ENCODE peak calls at places on chromosomes 11 and 22, in seven cellular contexts. One of them, this sample, is unnamed. For H3K4me1, the result is how much of the 10 kb centered on the place peaks cover.

GRCh38 chr11:86091566-86091965 is 22.7 kb upstream of the PICALM start:
- DNase-seq in IMR-90: peak
- DNase-seq in CD8-positive, alpha-beta T cell: no peak
- DNase-seq in psoas muscle: no peak
- DNase-seq in MM.1S: no peak
- DNase-seq in HepG2: no peak
- DNase-seq in colonic mucosa: no peak
- DNase-seq in this sample: peak

GRCh38 chr11:14029971-14030531 is 67.5 kb downstream of the SPON1 start:
- DNase-seq in CD8-positive, alpha-beta T cell: no peak
- DNase-seq in MM.1S: no peak
- DNase-seq in HepG2: no peak
- DNase-seq in psoas muscle: peak
- DNase-seq in IMR-90: peak
- DNase-seq in colonic mucosa: peak
- DNase-seq in this sample: peak

GRCh38 chr11:80822248-80822647 is 1381.4 kb upstream of the TENM4 start:
- DNase-seq in psoas muscle: no peak
- DNase-seq in HepG2: no peak
- DNase-seq in colonic mucosa: no peak
- DNase-seq in MM.1S: no peak
- DNase-seq in IMR-90: no peak
- DNase-seq in CD8-positive, alpha-beta T cell: no peak
- DNase-seq in this sample: no peak

GRCh38 chr11:38297670-38298069 is 1699.6 kb upstream of the RAG2 start:
- DNase-seq in IMR-90: no peak
- DNase-seq in HepG2: no peak
- DNase-seq in MM.1S: no peak
- DNase-seq in psoas muscle: no peak
- DNase-seq in colonic mucosa: no peak
- DNase-seq in CD8-positive, alpha-beta T cell: no peak
- DNase-seq in this sample: no peak

GRCh38 chr22:37267661-37268413 is 14.5 kb upstream of the CYTH4 start:
- DNase-seq in MM.1S: peak
- DNase-seq in psoas muscle: no peak
- DNase-seq in colonic mucosa: no peak
- DNase-seq in IMR-90: peak
- DNase-seq in HepG2: no peak
- DNase-seq in CD8-positive, alpha-beta T cell: no peak
- DNase-seq in this sample: no peak

GRCh38 chr11:14118047-14118446 is 155.5 kb downstream of the SPON1 start:
- DNase-seq in HepG2: no peak
- DNase-seq in CD8-positive, alpha-beta T cell: no peak
- DNase-seq in psoas muscle: no peak
- DNase-seq in IMR-90: no peak
- DNase-seq in colonic mucosa: no peak
- DNase-seq in MM.1S: no peak
- DNase-seq in this sample: no peak

GRCh38 chr11:134411887-134412507 is at the start of gene B3GAT1:
- DNase-seq in psoas muscle: no peak
- DNase-seq in MM.1S: no peak
- DNase-seq in HepG2: no peak
- DNase-seq in colonic mucosa: no peak
- DNase-seq in IMR-90: no peak
- DNase-seq in CD8-positive, alpha-beta T cell: no peak
- DNase-seq in this sample: no peak

GRCh38 chr11:19080579-19080993 is 20.1 kb upstream of the MRGPRX2 start:
- DNase-seq in MM.1S: no peak
- DNase-seq in HepG2: peak
- DNase-seq in colonic mucosa: no peak
- DNase-seq in CD8-positive, alpha-beta T cell: no peak
- DNase-seq in psoas muscle: no peak
- DNase-seq in IMR-90: peak
- DNase-seq in this sample: no peak

GRCh38 chr11:122724520-122724919 is 69.0 kb downstream of the UBASH3B start:
- DNase-seq in psoas muscle: no peak
- DNase-seq in HepG2: no peak
- DNase-seq in colonic mucosa: no peak
- DNase-seq in IMR-90: peak
- DNase-seq in MM.1S: no peak
- DNase-seq in CD8-positive, alpha-beta T cell: no peak
- DNase-seq in this sample: no peak

GRCh38 chr11:43548921-43549320 is 131.6 kb upstream of the HSD17B12 start:
- DNase-seq in psoas muscle: no peak
- DNase-seq in MM.1S: no peak
- DNase-seq in IMR-90: no peak
- DNase-seq in HepG2: no peak
- DNase-seq in colonic mucosa: no peak
- DNase-seq in CD8-positive, alpha-beta T cell: no peak
- DNase-seq in this sample: no peak

GRCh38 chr11:120457996-120458395 is 53.6 kb upstream of the GRIK4 start:
- DNase-seq in psoas muscle: no peak
- DNase-seq in IMR-90: no peak
- DNase-seq in HepG2: no peak
- DNase-seq in MM.1S: no peak
- DNase-seq in CD8-positive, alpha-beta T cell: no peak
- DNase-seq in colonic mucosa: no peak
- DNase-seq in this sample: no peak

DNA sequence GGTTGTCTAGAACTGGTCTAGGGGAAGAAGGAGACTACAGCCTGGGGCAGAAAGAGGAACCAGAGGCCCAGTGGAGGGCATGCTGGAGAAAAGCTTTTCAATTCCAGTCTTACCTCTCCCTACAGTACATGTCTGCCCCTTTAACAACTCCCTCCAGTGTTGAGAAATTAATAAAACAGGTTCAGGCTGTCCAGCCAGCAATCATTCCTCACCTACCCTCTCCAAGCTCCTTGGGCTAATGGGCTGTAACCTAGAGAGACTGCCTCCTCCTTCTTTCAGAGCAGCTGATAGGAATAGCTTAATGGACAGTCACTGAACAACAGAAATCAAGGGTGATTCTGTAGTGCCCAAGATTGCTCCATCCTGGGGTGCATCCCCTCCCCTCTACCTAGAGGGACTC is 8.8 kb downstream of the SLC35F2 start:
- DNase-seq in psoas muscle: no peak
- DNase-seq in MM.1S: no peak
- DNase-seq in colonic mucosa: no peak
- DNase-seq in CD8-positive, alpha-beta T cell: no peak
- DNase-seq in HepG2: no peak
- DNase-seq in IMR-90: no peak
- DNase-seq in this sample: no peak
- TF ChIP-seq CTCF in psoas muscle: no peak
- TF ChIP-seq CTCF in MM.1S: no peak
- TF ChIP-seq CTCF in colonic mucosa: no peak
- TF ChIP-seq CTCF in CD8-positive, alpha-beta T cell: no peak
- TF ChIP-seq CTCF in HepG2: no peak
- TF ChIP-seq CTCF in IMR-90: no peak
- TF ChIP-seq CTCF in this sample: no peak

GRCh38 chr11:61636676-61637075 is 43.5 kb upstream of the DAGLA start:
- DNase-seq in colonic mucosa: no peak
- DNase-seq in MM.1S: no peak
- DNase-seq in CD8-positive, alpha-beta T cell: no peak
- DNase-seq in IMR-90: no peak
- DNase-seq in psoas muscle: no peak
- DNase-seq in HepG2: no peak
- DNase-seq in this sample: no peak
- H3K4me1 ChIP-seq in colonic mucosa: under half
- H3K4me1 ChIP-seq in MM.1S: under half
- H3K4me1 ChIP-seq in CD8-positive, alpha-beta T cell: under half
- H3K4me1 ChIP-seq in IMR-90: under half
- H3K4me1 ChIP-seq in psoas muscle: under half
- H3K4me1 ChIP-seq in HepG2: under half
- H3K4me1 ChIP-seq in this sample: under half

DNA sequence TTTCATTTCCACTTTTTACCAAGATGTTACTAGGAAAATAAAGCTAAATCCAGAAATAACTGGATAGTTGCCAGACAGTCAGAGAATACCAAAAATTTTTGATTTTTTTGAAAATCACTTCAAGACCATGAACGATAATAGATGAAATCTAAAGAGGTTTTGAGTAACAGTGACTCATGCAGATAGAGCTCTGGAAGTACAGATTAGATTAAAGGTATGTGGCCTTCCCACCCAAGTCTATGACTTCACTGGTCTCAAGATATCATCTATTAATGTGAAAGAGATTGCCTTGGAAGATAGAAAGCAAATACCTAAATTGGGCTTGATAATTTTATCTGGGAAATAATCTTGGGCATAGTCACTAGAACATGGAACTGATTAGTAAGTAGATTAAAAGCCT is 415.9 kb downstream of the METTL15 start:
- DNase-seq in psoas muscle: no peak
- DNase-seq in IMR-90: peak
- DNase-seq in colonic mucosa: no peak
- DNase-seq in CD8-positive, alpha-beta T cell: no peak
- DNase-seq in HepG2: no peak
- DNase-seq in MM.1S: no peak
- DNase-seq in this sample: no peak
- TF ChIP-seq CTCF in psoas muscle: no peak
- TF ChIP-seq CTCF in IMR-90: no peak
- TF ChIP-seq CTCF in colonic mucosa: no peak
- TF ChIP-seq CTCF in CD8-positive, alpha-beta T cell: no peak
- TF ChIP-seq CTCF in HepG2: no peak
- TF ChIP-seq CTCF in MM.1S: no peak
- TF ChIP-seq CTCF in this sample: no peak

GRCh38 chr11:126193038-126193478 is 18.4 kb downstream of the RPUSD4 start:
- DNase-seq in MM.1S: no peak
- DNase-seq in psoas muscle: no peak
- DNase-seq in HepG2: peak
- DNase-seq in IMR-90: no peak
- DNase-seq in CD8-positive, alpha-beta T cell: no peak
- DNase-seq in colonic mucosa: no peak
- DNase-seq in this sample: no peak

GRCh38 chr11:126190792-126191191 is 20.7 kb downstream of the RPUSD4 start:
- DNase-seq in IMR-90: no peak
- DNase-seq in HepG2: no peak
- DNase-seq in CD8-positive, alpha-beta T cell: no peak
- DNase-seq in psoas muscle: no peak
- DNase-seq in colonic mucosa: no peak
- DNase-seq in MM.1S: no peak
- DNase-seq in this sample: no peak

GRCh38 chr11:126191379-126192073 is 19.9 kb downstream of the RPUSD4 start:
- DNase-seq in CD8-positive, alpha-beta T cell: no peak
- DNase-seq in psoas muscle: no peak
- DNase-seq in HepG2: no peak
- DNase-seq in IMR-90: no peak
- DNase-seq in MM.1S: no peak
- DNase-seq in colonic mucosa: no peak
- DNase-seq in this sample: no peak

GRCh38 chr11:126194121-126194543 is 17.3 kb downstream of the RPUSD4 start:
- DNase-seq in HepG2: peak
- DNase-seq in colonic mucosa: peak
- DNase-seq in CD8-positive, alpha-beta T cell: peak
- DNase-seq in IMR-90: peak
- DNase-seq in MM.1S: peak
- DNase-seq in psoas muscle: no peak
- DNase-seq in this sample: no peak

DNA sequence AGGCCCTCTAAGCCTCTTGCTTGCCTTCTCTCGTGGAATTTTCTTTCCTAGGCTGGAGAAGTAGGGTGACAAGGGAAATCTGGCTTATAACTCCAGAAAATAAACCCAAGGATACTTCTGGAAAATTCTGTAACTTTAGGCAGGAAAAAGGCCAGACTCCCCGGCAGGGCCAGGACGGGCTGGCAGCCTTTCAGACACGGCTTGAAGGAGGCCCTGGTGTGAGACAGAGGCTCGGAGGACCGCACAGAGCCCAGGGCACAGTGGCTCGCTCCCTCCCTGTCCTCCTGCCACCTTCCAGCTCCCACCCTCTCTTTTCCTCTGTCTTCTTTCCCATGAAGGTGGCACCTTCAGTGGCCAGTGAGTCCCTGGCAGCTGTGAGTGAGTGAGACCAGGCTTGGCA is 19.1 kb downstream of the RPUSD4 start:
- DNase-seq in colonic mucosa: no peak
- DNase-seq in psoas muscle: no peak
- DNase-seq in IMR-90: no peak
- DNase-seq in CD8-positive, alpha-beta T cell: no peak
- DNase-seq in HepG2: no peak
- DNase-seq in MM.1S: no peak
- DNase-seq in this sample: no peak
- H3K4me1 ChIP-seq in colonic mucosa: under half
- H3K4me1 ChIP-seq in psoas muscle: under half
- H3K4me1 ChIP-seq in IMR-90: under half
- H3K4me1 ChIP-seq in CD8-positive, alpha-beta T cell: under half
- H3K4me1 ChIP-seq in HepG2: half or more
- H3K4me1 ChIP-seq in MM.1S: under half
- H3K4me1 ChIP-seq in this sample: under half

GRCh38 chr22:35708917-35709316 is 8.8 kb upstream of the APOL5 start:
- DNase-seq in HepG2: no peak
- DNase-seq in psoas muscle: no peak
- DNase-seq in CD8-positive, alpha-beta T cell: no peak
- DNase-seq in IMR-90: no peak
- DNase-seq in colonic mucosa: no peak
- DNase-seq in MM.1S: no peak
- DNase-seq in this sample: no peak

GRCh38 chr22:35708453-35708852 is 9.2 kb upstream of the APOL5 start:
- DNase-seq in psoas muscle: no peak
- DNase-seq in colonic mucosa: no peak
- DNase-seq in HepG2: no peak
- DNase-seq in MM.1S: no peak
- DNase-seq in IMR-90: peak
- DNase-seq in CD8-positive, alpha-beta T cell: no peak
- DNase-seq in this sample: no peak

GRCh38 chr22:35717572-35717971 is at the start of gene APOL5:
- DNase-seq in CD8-positive, alpha-beta T cell: no peak
- DNase-seq in HepG2: no peak
- DNase-seq in psoas muscle: no peak
- DNase-seq in IMR-90: no peak
- DNase-seq in MM.1S: no peak
- DNase-seq in colonic mucosa: no peak
- DNase-seq in this sample: no peak

GRCh38 chr22:35711336-35711735 is 6.3 kb upstream of the APOL5 start:
- DNase-seq in IMR-90: no peak
- DNase-seq in HepG2: no peak
- DNase-seq in MM.1S: no peak
- DNase-seq in psoas muscle: no peak
- DNase-seq in colonic mucosa: no peak
- DNase-seq in CD8-positive, alpha-beta T cell: no peak
- DNase-seq in this sample: no peak

DNA sequence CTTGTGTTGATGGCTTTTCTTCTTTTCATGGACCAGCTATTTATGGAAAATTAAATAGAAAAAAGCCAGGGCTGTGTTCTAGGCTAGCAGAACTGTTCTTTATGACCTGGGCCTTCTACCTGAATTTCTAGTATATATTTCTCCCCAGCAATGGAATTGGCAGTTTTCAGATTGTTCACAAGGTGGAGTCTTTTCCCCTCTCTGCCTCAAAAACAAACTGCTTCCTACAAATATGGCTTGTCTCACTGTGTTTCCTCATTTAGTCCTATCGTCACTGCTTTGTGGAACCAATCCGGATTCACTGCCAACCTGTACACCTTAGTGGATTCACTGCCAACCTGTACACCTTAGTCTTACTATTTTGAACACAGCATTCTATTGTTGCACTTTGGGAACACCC is 5.0 kb upstream of the APOL5 start:
- DNase-seq in IMR-90: no peak
- DNase-seq in colonic mucosa: no peak
- DNase-seq in MM.1S: no peak
- DNase-seq in CD8-positive, alpha-beta T cell: no peak
- DNase-seq in psoas muscle: no peak
- DNase-seq in HepG2: no peak
- DNase-seq in this sample: no peak
- TF ChIP-seq CTCF in IMR-90: no peak
- TF ChIP-seq CTCF in colonic mucosa: no peak
- TF ChIP-seq CTCF in MM.1S: no peak
- TF ChIP-seq CTCF in CD8-positive, alpha-beta T cell: no peak
- TF ChIP-seq CTCF in psoas muscle: no peak
- TF ChIP-seq CTCF in HepG2: peak
- TF ChIP-seq CTCF in this sample: no peak

GRCh38 chr11:47857485-47858168 is 9.5 kb upstream of the NUP160 start:
- DNase-seq in psoas muscle: no peak
- DNase-seq in MM.1S: no peak
- DNase-seq in CD8-positive, alpha-beta T cell: no peak
- DNase-seq in colonic mucosa: no peak
- DNase-seq in HepG2: no peak
- DNase-seq in IMR-90: no peak
- DNase-seq in this sample: no peak
- H3K4me1 ChIP-seq in psoas muscle: under half
- H3K4me1 ChIP-seq in MM.1S: under half
- H3K4me1 ChIP-seq in CD8-positive, alpha-beta T cell: under half
- H3K4me1 ChIP-seq in colonic mucosa: under half
- H3K4me1 ChIP-seq in HepG2: under half
- H3K4me1 ChIP-seq in IMR-90: under half
- H3K4me1 ChIP-seq in this sample: under half